ENCODE peak calls at places on chromosomes 1 and 21, in four cellular contexts. P is heart right ventricle; F is ascending aorta; J is CD4-positive, CD25-positive, alpha-beta regulatory T cell. Y is an unnamed sample.

GRCh38 chr1:164787834-164788231 is 228.8 kb downstream of the PBX1 start:
- DNase-seq in P (no peak), F (no peak), J (no peak), Y (no peak)

GRCh38 chr1:82449671-82450070 is 648.9 kb downstream of the ADGRL2 start:
- DNase-seq in P (no peak), F (no peak), J (no peak), Y (no peak)

GRCh38 chr1:175072131-175072941 is 4.7 kb downstream of the TNN start:
- DNase-seq in P (no peak), F (no peak), J (peak; percentile 29), Y (peak; percentile 42)

GRCh38 chr1:111201275-111202090 is 1.0 kb upstream of the DENND2D start:
- DNase-seq in P (no peak), F (no peak), J (no peak), Y (no peak)

GRCh38 chr1:202274611-202275010 is 67.1 kb downstream of the UBE2T start:
- DNase-seq in P (no peak), F (no peak), J (peak; percentile 40), Y (peak; percentile 63)

GRCh38 chr1:1597275-1597930 is 2.5 kb downstream of the FNDC10 start:
- DNase-seq in P (no peak), F (no peak), J (no peak), Y (no peak)

GRCh38 chr1:59414406-59415133 is 117.7 kb downstream of the FGGY start:
- DNase-seq in P (no peak), F (no peak), J (no peak), Y (no peak)

GRCh38 chr1:34066921-34067603 is 98.0 kb downstream of the CSMD2 start:
- DNase-seq in P (no peak), F (no peak), J (no peak), Y (no peak)

GRCh38 chr1:239811211-239811902 is 280.3 kb upstream of the FMN2 start:
- DNase-seq in P (no peak), F (no peak), J (peak; percentile 26), Y (no peak)

GRCh38 chr1:180623579-180624347 is 8.1 kb upstream of the XPR1 start:
- DNase-seq in P (no peak), F (no peak), J (no peak), Y (no peak)

GRCh38 chr1:226406401-226406881 is 1.5 kb downstream of the PARP1 start:
- DNase-seq in P (no peak), F (no peak), J (peak; percentile 71), Y (no peak)

GRCh38 chr1:207823531-207823879 is 71.7 kb downstream of the CD46 start:
- DNase-seq in P (no peak), F (no peak), J (no peak), Y (no peak)

GRCh38 chr1:220908757-220909156 is 29.5 kb downstream of the HLX start:
- DNase-seq in P (no peak), F (no peak), J (no peak), Y (no peak)

GRCh38 chr1:5577255-5578040 is 414.8 kb downstream of the NPHP4 start:
- DNase-seq in P (no peak), F (no peak), J (no peak), Y (no peak)

GRCh38 chr1:185567006-185567405 is 167.2 kb upstream of the HMCN1 start:
- DNase-seq in P (no peak), F (no peak), J (peak; percentile 88), Y (no peak)

GRCh38 chr1:58481962-58482361 is 64.6 kb downstream of the OMA1 start:
- DNase-seq in P (no peak), F (no peak), J (no peak), Y (no peak)

GRCh38 chr1:107123741-107124140 is 17.1 kb upstream of the NTNG1 start:
- DNase-seq in P (no peak), F (no peak), J (no peak), Y (no peak)

GRCh38 chr1:46413596-46413985 is 19.5 kb downstream of the FAAH start:
- DNase-seq in P (no peak), F (no peak), J (peak; percentile 9), Y (no peak)

GRCh38 chr1:31423418-31423947 is 10.5 kb downstream of the SERINC2 start:
- DNase-seq in P (no peak), F (no peak), J (no peak), Y (no peak)

GRCh38 chr1:88774151-88774556 is 90.1 kb downstream of the PKN2 start:
- DNase-seq in P (no peak), F (no peak), J (peak; percentile 12), Y (no peak)

GRCh38 chr21:44815225-44815624 is 2.6 kb downstream of the SUMO3 start:
- DNase-seq in P (no peak), F (no peak), J (no peak), Y (no peak)

GRCh38 chr21:44568261-44568660 is 5.3 kb upstream of the KRTAP10-4 start:
- DNase-seq in P (no peak), F (no peak), J (no peak), Y (no peak)

GRCh38 chr1:93588206-93588605 is 93.4 kb downstream of the BCAR3 start:
- DNase-seq in P (no peak), F (no peak), J (no peak), Y (no peak)

GRCh38 chr1:153728305-153729066 is 636 bp downstream of the INTS3 start:
- DNase-seq in P (peak; percentile 44), F (no peak), J (peak; percentile 34), Y (peak; percentile 62)

GRCh38 chr1:248788327-248788726 is 32.8 kb upstream of the LYPD8 start:
- DNase-seq in P (no peak), F (no peak), J (no peak), Y (no peak)
- H3K9me3 ChIP-seq in P (no peaks in the 10 kb centered on the region), F (no peaks in the 10 kb centered on the region), J (no peaks in the 10 kb centered on the region), Y (no peaks in the 10 kb centered on the region)

GRCh38 chr1:205812878-205813754 is at the start of gene SLC41A1:
- DNase-seq in P (peak; percentile 91), F (peak; percentile 89), J (peak; percentile 96), Y (peak; percentile 96)
- H3K27ac ChIP-seq in P (peak within 1 kb of the TSS; percentile 95), F (peak within 1 kb of the TSS; percentile 94), J (peak within 1 kb of the TSS; percentile 76), Y (peak within 1 kb of the TSS; percentile 63)

DNA sequence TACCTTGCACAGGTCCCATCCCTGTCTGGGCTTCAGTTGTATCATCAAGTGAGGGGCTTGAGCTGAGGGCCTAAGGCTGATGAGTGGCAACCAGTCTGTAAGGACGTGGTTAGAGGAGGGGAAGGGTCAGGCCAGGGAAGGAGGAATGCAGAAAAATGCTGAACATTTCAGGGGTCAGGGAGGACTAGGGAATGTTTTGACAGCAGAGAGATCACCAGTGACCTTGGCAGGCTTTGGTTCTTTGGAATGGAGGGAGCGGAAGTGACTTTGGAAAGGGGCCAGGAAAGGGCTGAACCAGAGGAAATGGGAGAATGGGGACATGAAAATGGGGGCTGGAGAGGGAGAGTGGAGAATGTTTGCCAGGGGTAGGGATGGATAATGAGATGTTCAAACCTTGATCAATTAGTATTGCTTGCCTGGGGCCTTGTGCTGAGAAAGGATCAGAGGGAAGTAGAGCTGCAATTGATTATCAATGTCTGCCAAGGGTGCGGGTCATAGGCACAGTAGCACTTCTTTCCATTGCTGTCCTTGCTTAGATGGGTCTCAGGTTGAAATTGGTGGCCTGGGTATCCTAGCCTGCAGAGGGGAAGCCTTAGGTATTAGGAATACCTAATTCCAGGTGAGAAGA is 7.4 kb downstream of the LDLRAP1 start:
- DNase-seq in P (no peak), F (no peak), J (no peak), Y (peak; percentile 62)
- H3K4me1 ChIP-seq in P (peaks cover 78% of the 10 kb centered on the region), F (peaks cover 18% of the 10 kb centered on the region), J (peaks cover 94% of the 10 kb centered on the region), Y (peaks cover 23% of the 10 kb centered on the region)

GRCh38 chr21:46581780-46582307 is 23.0 kb downstream of the S100B start:
- DNase-seq in P (no peak), F (no peak), J (no peak), Y (no peak)
- H3K9me3 ChIP-seq in P (peaks cover 95% of the 10 kb centered on the region), F (peaks cover 69% of the 10 kb centered on the region), J (peaks cover 26% of the 10 kb centered on the region), Y (no peaks in the 10 kb centered on the region)

GRCh38 chr1:116326486-116326885 is 46.6 kb upstream of the ATP1A1 start:
- DNase-seq in P (no peak), F (no peak), J (no peak), Y (no peak)
- H3K27ac ChIP-seq in P (no peak overlapping the region), F (no peak overlapping the region), J (peak overlapping the region; percentile 77), Y (no peak overlapping the region)

GRCh38 chr1:167645161-167645560 is 15.1 kb downstream of the RCSD1 start:
- DNase-seq in P (no peak), F (no peak), J (no peak), Y (no peak)

GRCh38 chr1:167643471-167643870 is 13.4 kb downstream of the RCSD1 start:
- DNase-seq in P (no peak), F (no peak), J (no peak), Y (no peak)

GRCh38 chr1:167644551-167644950 is 14.5 kb downstream of the RCSD1 start:
- DNase-seq in P (no peak), F (no peak), J (no peak), Y (no peak)

GRCh38 chr1:167648252-167648849 is 18.3 kb downstream of the RCSD1 start:
- DNase-seq in P (no peak), F (no peak), J (no peak), Y (no peak)

DNA sequence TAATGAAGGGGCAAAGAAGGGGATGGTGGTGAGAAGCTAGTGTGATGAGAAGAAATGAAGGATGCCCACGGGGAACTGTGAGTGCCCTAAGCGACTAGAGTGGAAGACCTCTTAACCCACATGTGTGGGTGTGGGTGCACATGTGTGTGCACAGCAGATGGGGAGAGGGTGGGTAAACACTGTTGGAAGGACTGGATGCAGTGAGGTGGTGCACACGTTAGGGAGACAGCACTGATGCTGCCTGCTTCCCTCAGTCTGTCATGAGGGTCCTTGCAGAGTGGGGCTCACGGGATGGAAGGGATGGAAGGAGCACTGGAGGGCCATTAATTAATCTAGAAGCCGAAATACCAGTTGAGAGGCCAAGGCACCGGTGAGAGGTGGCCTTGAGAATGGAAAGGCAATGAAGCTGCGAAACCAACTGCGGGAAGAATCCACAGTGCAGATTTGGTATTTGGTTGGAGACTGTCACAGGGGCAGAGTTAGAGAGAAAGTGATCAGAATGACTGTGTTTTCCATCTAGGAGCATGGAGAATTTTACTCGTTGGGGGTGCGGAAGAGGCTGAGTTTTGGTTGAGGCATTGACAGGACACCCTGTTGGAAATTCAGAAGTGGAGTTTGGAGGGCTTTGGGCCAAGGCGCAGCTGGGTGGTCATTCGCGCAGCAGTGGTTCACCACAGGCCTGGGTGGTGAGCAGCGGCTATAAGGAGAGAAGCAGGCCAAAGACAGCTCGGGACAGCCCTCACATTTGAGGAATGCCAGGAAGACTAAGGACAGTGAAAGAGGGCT is 15.8 kb downstream of the RCSD1 start:
- DNase-seq in P (no peak), F (no peak), J (no peak), Y (no peak)
- H3K4me1 ChIP-seq in P (peaks cover 55% of the 10 kb centered on the region), F (no peaks in the 10 kb centered on the region), J (peaks cover 97% of the 10 kb centered on the region), Y (peaks cover 25% of the 10 kb centered on the region)

DNA sequence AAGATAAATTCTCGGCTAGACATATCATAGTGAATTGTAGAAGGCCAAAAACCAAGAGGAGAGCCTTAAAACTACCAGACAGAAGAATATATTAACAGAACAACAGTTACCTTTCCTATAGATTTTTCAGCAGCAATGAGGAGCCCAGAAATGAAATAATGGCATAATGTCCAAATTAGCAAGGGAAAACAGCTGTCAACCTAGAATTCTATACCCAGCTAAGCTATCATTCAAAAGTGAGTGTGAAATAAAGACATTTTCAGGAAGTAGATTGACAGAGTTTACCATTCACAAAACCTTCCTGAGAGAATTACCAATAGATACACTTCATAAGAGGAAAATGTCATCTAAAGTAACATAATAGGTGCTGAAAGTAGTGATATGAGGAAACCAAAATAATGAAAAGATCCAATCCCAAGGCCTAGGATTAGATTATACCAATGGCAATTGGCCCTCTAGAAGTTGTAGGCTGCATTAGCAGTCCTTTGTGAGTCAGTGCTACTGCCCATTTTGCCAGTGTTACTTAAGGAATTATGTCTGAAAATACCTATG is 34.5 kb downstream of the OBSCN start:
- DNase-seq in P (no peak), F (no peak), J (no peak), Y (no peak)
- H3K9me3 ChIP-seq in P (peaks cover 60% of the 10 kb centered on the region), F (peaks cover 51% of the 10 kb centered on the region), J (peaks cover 33% of the 10 kb centered on the region), Y (no peaks in the 10 kb centered on the region)